ENCODE peak calls at places on chromosome 22, in seven cellular contexts. N is tibial artery, J is A549, F is right lobe of liver, V is IMR-90, K is transverse colon, S is left ventricle myocardium inferior. M is an unnamed sample.

GRCh38 chr22:35838849-35839646 is 121.4 kb downstream of the APOL5 start:
- DNase-seq in N (peak), J (no peak), F (no peak), V (peak), K (peak), S (no peak), M (no peak)

GRCh38 chr22:35587447-35587870 is 29.7 kb downstream of the MB start:
- DNase-seq in N (peak), J (no peak), F (no peak), V (no peak), K (peak), S (peak), M (no peak)

GRCh38 chr22:42891008-42891407 is 33.9 kb upstream of the ARFGAP3 start:
- DNase-seq in N (no peak), J (no peak), F (no peak), V (no peak), K (no peak), S (no peak), M (no peak)

GRCh38 chr22:48089601-48090331 is 1327.3 kb downstream of the TBC1D22A start:
- DNase-seq in N (peak), J (peak), F (no peak), V (no peak), K (no peak), S (peak), M (no peak)

GRCh38 chr22:37618674-37619073 is 10.0 kb downstream of the GGA1 start:
- DNase-seq in N (no peak), J (no peak), F (no peak), V (no peak), K (no peak), S (no peak), M (no peak)

GRCh38 chr22:20245577-20246367 is 22.3 kb downstream of the RTN4R start:
- DNase-seq in N (no peak), J (no peak), F (peak), V (no peak), K (no peak), S (no peak), M (no peak)

GRCh38 chr22:36417281-36417686 is 29.5 kb upstream of the MYH9 start:
- DNase-seq in N (no peak), J (no peak), F (peak), V (peak), K (peak), S (no peak), M (no peak)

GRCh38 chr22:25482868-25483639 is 81.4 kb upstream of the GRK3 start:
- DNase-seq in N (no peak), J (no peak), F (no peak), V (no peak), K (no peak), S (no peak), M (no peak)

GRCh38 chr22:38824587-38824986 is 19.2 kb downstream of the NPTXR start:
- DNase-seq in N (no peak), J (peak), F (peak), V (peak), K (peak), S (peak), M (peak)

GRCh38 chr22:26679003-26679629 is 21.7 kb downstream of the MIAT start:
- DNase-seq in N (peak), J (peak), F (peak), V (peak), K (peak), S (peak), M (no peak)

GRCh38 chr22:22554324-22555284 is 4.5 kb downstream of the PRAME start:
- DNase-seq in N (no peak), J (no peak), F (no peak), V (no peak), K (no peak), S (no peak), M (no peak)

GRCh38 chr22:32836286-32836859 is 34.9 kb downstream of the TIMP3 start:
- DNase-seq in N (peak), J (peak), F (no peak), V (peak), K (no peak), S (no peak), M (no peak)

GRCh38 chr22:40209945-40210485 is 32.3 kb downstream of the TNRC6B start:
- DNase-seq in N (no peak), J (no peak), F (no peak), V (no peak), K (no peak), S (no peak), M (no peak)

GRCh38 chr22:39932918-39933649 is 27.1 kb upstream of the TMA7B start:
- DNase-seq in N (no peak), J (peak), F (no peak), V (no peak), K (peak), S (no peak), M (no peak)

GRCh38 chr22:41517172-41518047 is 26.9 kb downstream of the POLR3H start:
- DNase-seq in N (peak), J (peak), F (no peak), V (peak), K (peak), S (peak), M (no peak)

GRCh38 chr22:47207846-47208554 is 445.6 kb downstream of the TBC1D22A start:
- DNase-seq in N (peak), J (no peak), F (no peak), V (no peak), K (no peak), S (no peak), M (no peak)

GRCh38 chr22:41561788-41562187 is 978 bp downstream of the CSDC2 start:
- DNase-seq in N (peak), J (no peak), F (no peak), V (no peak), K (no peak), S (peak), M (no peak)

GRCh38 chr22:42964994-42965699 is 49.8 kb downstream of the PACSIN2 start:
- DNase-seq in N (no peak), J (no peak), F (no peak), V (peak), K (no peak), S (no peak), M (no peak)

GRCh38 chr22:50691521-50691920 is 18.9 kb downstream of the SHANK3 start:
- DNase-seq in N (no peak), J (no peak), F (no peak), V (peak), K (peak), S (no peak), M (no peak)

GRCh38 chr22:32311551-32312071 is 46.1 kb upstream of the RFPL3 start:
- DNase-seq in N (no peak), J (no peak), F (no peak), V (no peak), K (no peak), S (no peak), M (no peak)

GRCh38 chr22:48746789-48747425 is 1080.8 kb downstream of the BRD1 start:
- DNase-seq in N (no peak), J (no peak), F (no peak), V (no peak), K (no peak), S (no peak), M (no peak)

GRCh38 chr22:21962655-21962949 is 10.0 kb upstream of the PPM1F start:
- DNase-seq in N (no peak), J (no peak), F (no peak), V (no peak), K (no peak), S (no peak), M (no peak)

GRCh38 chr22:44550666-44551491 is 52.8 kb upstream of the RTL6 start:
- DNase-seq in N (peak), J (no peak), F (peak), V (peak), K (peak), S (peak), M (peak)
- H3K4me3 ChIP-seq in N (no peak), J (no peak), F (peak), V (peak), K (peak), S (peak), M (no peak)

DNA sequence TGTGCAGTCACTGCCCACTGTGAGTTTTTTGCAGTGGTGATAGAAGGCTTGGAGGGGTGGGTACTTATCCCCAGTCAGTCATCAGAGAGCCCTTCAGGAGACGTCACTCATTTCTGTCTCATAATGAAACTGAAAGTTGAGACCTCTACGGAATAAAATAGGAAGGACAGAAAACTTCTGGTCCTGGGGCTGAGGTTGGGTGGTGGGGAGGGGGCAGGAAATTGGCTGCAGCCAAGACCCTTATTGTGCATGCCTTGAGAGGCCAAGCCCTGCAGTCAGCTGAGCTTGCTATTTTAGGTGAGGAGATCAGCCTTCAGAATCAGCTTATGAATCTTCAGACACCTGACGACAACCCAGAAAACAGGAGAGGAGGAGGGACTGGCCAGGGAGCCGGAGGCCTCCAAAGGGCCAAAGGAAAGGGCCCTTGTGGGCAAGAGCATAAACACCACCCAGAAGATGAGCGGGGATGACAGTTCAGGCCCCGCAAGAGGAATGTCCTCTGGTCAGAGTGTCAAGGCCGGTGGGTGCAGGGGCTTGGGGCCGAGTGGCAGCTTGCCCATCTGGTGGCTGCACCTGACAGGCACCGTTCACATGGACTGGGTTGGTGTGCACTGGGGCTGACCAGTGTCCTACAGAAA is 17.9 kb upstream of the ADA2 start:
- DNase-seq in N (no peak), J (no peak), F (no peak), V (no peak), K (no peak), S (no peak), M (no peak)
- TF ChIP-seq CTCF in N (no peak), J (no peak), F (no peak), V (no peak), K (no peak), S (no peak), M (no peak)

GRCh38 chr22:29305836-29306174 is 645 bp upstream of the GAS2L1 start:
- DNase-seq in N (no peak), J (no peak), F (no peak), V (no peak), K (no peak), S (no peak), M (no peak)
- H3K4me3 ChIP-seq in N (peak), J (peak), F (peak), V (no peak), K (peak), S (peak), M (no peak)

GRCh38 chr22:45969414-45969799 is 7.6 kb downstream of the WNT7B start:
- DNase-seq in N (no peak), J (no peak), F (no peak), V (no peak), K (no peak), S (no peak), M (no peak)
- TF ChIP-seq CTCF in N (no peak), J (no peak), F (no peak), V (peak), K (no peak), S (no peak), M (peak)